ENCODE peak calls at places on chromosomes 4 and X, in seven cellular contexts. X, K, W, D, F, Y and M are unnamed samples.

GRCh38 chr4:93334003-93334402 is 494.6 kb upstream of the ATOH1 start:
- DNase-seq in X (no peak), K (peak; percentile 11), W (no peak), D (no peak), F (no peak), Y (no peak), M (no peak)

GRCh38 chr4:6591781-6592180 is 16.8 kb downstream of the MAN2B2 start:
- DNase-seq in X (no peak), K (peak; percentile 63), W (no peak), D (no peak), F (no peak), Y (no peak), M (no peak)

GRCh38 chrX:9867753-9868152 is 81.5 kb downstream of the SHROOM2 start:
- DNase-seq in X (no peak), K (no peak), W (no peak), D (no peak), F (no peak), Y (no peak), M (no peak)

GRCh38 chr4:148447672-148448071 is 5.5 kb upstream of the NR3C2 start:
- DNase-seq in X (no peak), K (no peak), W (no peak), D (no peak), F (no peak), Y (no peak), M (no peak)

GRCh38 chr4:22906046-22906445 is 213.3 kb downstream of the GBA3 start:
- DNase-seq in X (no peak), K (no peak), W (no peak), D (no peak), F (no peak), Y (no peak), M (no peak)

GRCh38 chrX:34404386-34405070 is 252.6 kb downstream of the TMEM47 start:
- DNase-seq in X (no peak), K (no peak), W (no peak), D (no peak), F (no peak), Y (no peak), M (no peak)

GRCh38 chrX:44244008-44244407 is 99.5 kb downstream of the EFHC2 start:
- DNase-seq in X (no peak), K (peak; percentile 9), W (no peak), D (peak; percentile 35), F (no peak), Y (no peak), M (no peak)

GRCh38 chr4:24810016-24810415 is 14.6 kb downstream of the SOD3 start:
- DNase-seq in X (no peak), K (no peak), W (no peak), D (no peak), F (no peak), Y (no peak), M (no peak)

GRCh38 chrX:29299689-29300088 is 712.4 kb downstream of the IL1RAPL1 start:
- DNase-seq in X (no peak), K (no peak), W (no peak), D (peak; percentile 28), F (no peak), Y (no peak), M (no peak)

GRCh38 chrX:51332188-51332942 is at the start of gene NUDT10:
- DNase-seq in X (peak; percentile 63), K (peak; percentile 50), W (peak; percentile 59), D (no peak), F (peak; percentile 36), Y (no peak), M (peak; percentile 83)

GRCh38 chr4:147779449-147779848 is 47.6 kb downstream of the ARHGAP10 start:
- DNase-seq in X (no peak), K (no peak), W (no peak), D (no peak), F (no peak), Y (no peak), M (no peak)

GRCh38 chr4:26583538-26583864 is 383 bp upstream of the TBC1D19 start:
- DNase-seq in X (no peak), K (no peak), W (no peak), D (no peak), F (no peak), Y (no peak), M (no peak)

GRCh38 chr4:165737309-165737972 is 135.6 kb upstream of the TLL1 start:
- DNase-seq in X (no peak), K (no peak), W (no peak), D (no peak), F (no peak), Y (no peak), M (no peak)

GRCh38 chrX:69151898-69152297 is 13.4 kb downstream of the PJA1 start:
- DNase-seq in X (no peak), K (no peak), W (no peak), D (no peak), F (no peak), Y (no peak), M (no peak)

GRCh38 chrX:76279007-76279406 is 106.1 kb downstream of the PBDC1 start:
- DNase-seq in X (peak; percentile 53), K (peak; percentile 61), W (no peak), D (peak; percentile 8), F (no peak), Y (peak; percentile 32), M (no peak)

GRCh38 chr4:87060957-87061356 is 126.1 kb downstream of the AFF1 start:
- DNase-seq in X (no peak), K (no peak), W (no peak), D (peak; percentile 96), F (no peak), Y (no peak), M (no peak)